ENCODE peak calls at places on chromosomes 1 and 21, in ten cellular contexts. One of them, this sample, is unnamed. For H3K4me1, the result is how much of the 10 kb centered on the place peaks cover.

GRCh38 chr1:64775152-64775551 is 30.3 kb downstream of the RAVER2 start:
- DNase-seq in ovary: no peak
- DNase-seq in effector memory CD4-positive, alpha-beta T cell: no peak
- DNase-seq in naive thymus-derived CD4-positive, alpha-beta T cell: no peak
- DNase-seq in aorta: no peak
- DNase-seq in uterus: no peak
- DNase-seq in HCT116: no peak
- DNase-seq in left lung: no peak
- DNase-seq in breast epithelium: no peak
- DNase-seq in right cardiac atrium: no peak
- DNase-seq in this sample: no peak

GRCh38 chr21:30434033-30434631 is 4.1 kb downstream of the KRTAP13-4 start:
- DNase-seq in right cardiac atrium: no peak
- DNase-seq in effector memory CD4-positive, alpha-beta T cell: no peak
- DNase-seq in HCT116: no peak
- DNase-seq in breast epithelium: no peak
- DNase-seq in left lung: no peak
- DNase-seq in ovary: no peak
- DNase-seq in aorta: no peak
- DNase-seq in naive thymus-derived CD4-positive, alpha-beta T cell: no peak
- DNase-seq in uterus: no peak
- DNase-seq in this sample: no peak

GRCh38 chr1:86154581-86155060 is 2.0 kb downstream of the COL24A1 start:
- DNase-seq in ovary: no peak
- DNase-seq in left lung: peak
- DNase-seq in right cardiac atrium: peak
- DNase-seq in breast epithelium: no peak
- DNase-seq in naive thymus-derived CD4-positive, alpha-beta T cell: no peak
- DNase-seq in uterus: no peak
- DNase-seq in HCT116: no peak
- DNase-seq in aorta: peak
- DNase-seq in effector memory CD4-positive, alpha-beta T cell: no peak
- DNase-seq in this sample: peak

GRCh38 chr1:89945852-89946476 is 48.9 kb upstream of the ZNF326 start:
- DNase-seq in right cardiac atrium: no peak
- DNase-seq in aorta: no peak
- DNase-seq in naive thymus-derived CD4-positive, alpha-beta T cell: no peak
- DNase-seq in breast epithelium: no peak
- DNase-seq in ovary: no peak
- DNase-seq in HCT116: peak
- DNase-seq in left lung: no peak
- DNase-seq in uterus: no peak
- DNase-seq in effector memory CD4-positive, alpha-beta T cell: no peak
- DNase-seq in this sample: no peak

GRCh38 chr21:33259995-33260394 is 6.2 kb upstream of the IL10RB start:
- DNase-seq in aorta: peak
- DNase-seq in ovary: peak
- DNase-seq in uterus: no peak
- DNase-seq in breast epithelium: no peak
- DNase-seq in HCT116: no peak
- DNase-seq in right cardiac atrium: no peak
- DNase-seq in effector memory CD4-positive, alpha-beta T cell: no peak
- DNase-seq in left lung: no peak
- DNase-seq in naive thymus-derived CD4-positive, alpha-beta T cell: no peak
- DNase-seq in this sample: no peak

GRCh38 chr1:41728403-41729202 is 190.1 kb downstream of the HIVEP3 start:
- DNase-seq in HCT116: no peak
- DNase-seq in ovary: no peak
- DNase-seq in naive thymus-derived CD4-positive, alpha-beta T cell: no peak
- DNase-seq in left lung: no peak
- DNase-seq in uterus: no peak
- DNase-seq in effector memory CD4-positive, alpha-beta T cell: no peak
- DNase-seq in right cardiac atrium: no peak
- DNase-seq in aorta: peak
- DNase-seq in breast epithelium: no peak
- DNase-seq in this sample: no peak

GRCh38 chr1:167620002-167620401 is 10.0 kb upstream of the RCSD1 start:
- DNase-seq in uterus: no peak
- DNase-seq in effector memory CD4-positive, alpha-beta T cell: no peak
- DNase-seq in naive thymus-derived CD4-positive, alpha-beta T cell: no peak
- DNase-seq in aorta: no peak
- DNase-seq in HCT116: no peak
- DNase-seq in left lung: no peak
- DNase-seq in breast epithelium: no peak
- DNase-seq in ovary: no peak
- DNase-seq in right cardiac atrium: no peak
- DNase-seq in this sample: no peak

GRCh38 chr1:179087665-179088064 is 5.8 kb downstream of the TOR3A start:
- DNase-seq in naive thymus-derived CD4-positive, alpha-beta T cell: no peak
- DNase-seq in left lung: no peak
- DNase-seq in HCT116: no peak
- DNase-seq in uterus: no peak
- DNase-seq in effector memory CD4-positive, alpha-beta T cell: no peak
- DNase-seq in aorta: no peak
- DNase-seq in breast epithelium: no peak
- DNase-seq in right cardiac atrium: no peak
- DNase-seq in ovary: no peak
- DNase-seq in this sample: no peak

GRCh38 chr1:6243053-6243834 is 735 bp upstream of the HES3 start:
- DNase-seq in effector memory CD4-positive, alpha-beta T cell: no peak
- DNase-seq in breast epithelium: no peak
- DNase-seq in HCT116: no peak
- DNase-seq in left lung: no peak
- DNase-seq in ovary: no peak
- DNase-seq in aorta: no peak
- DNase-seq in uterus: no peak
- DNase-seq in right cardiac atrium: peak
- DNase-seq in naive thymus-derived CD4-positive, alpha-beta T cell: no peak
- DNase-seq in this sample: no peak

GRCh38 chr1:216223521-216223920 is 199.7 kb downstream of the USH2A start:
- DNase-seq in effector memory CD4-positive, alpha-beta T cell: no peak
- DNase-seq in naive thymus-derived CD4-positive, alpha-beta T cell: no peak
- DNase-seq in right cardiac atrium: peak
- DNase-seq in left lung: no peak
- DNase-seq in uterus: no peak
- DNase-seq in aorta: no peak
- DNase-seq in breast epithelium: no peak
- DNase-seq in ovary: no peak
- DNase-seq in HCT116: no peak
- DNase-seq in this sample: no peak

GRCh38 chr1:223635236-223635635 is 30.3 kb downstream of the CAPN8 start:
- DNase-seq in right cardiac atrium: no peak
- DNase-seq in left lung: no peak
- DNase-seq in naive thymus-derived CD4-positive, alpha-beta T cell: no peak
- DNase-seq in aorta: no peak
- DNase-seq in effector memory CD4-positive, alpha-beta T cell: no peak
- DNase-seq in uterus: no peak
- DNase-seq in breast epithelium: no peak
- DNase-seq in ovary: no peak
- DNase-seq in HCT116: no peak
- DNase-seq in this sample: no peak

GRCh38 chr1:8076171-8076570 is 50.1 kb upstream of the ERRFI1 start:
- DNase-seq in effector memory CD4-positive, alpha-beta T cell: no peak
- DNase-seq in HCT116: no peak
- DNase-seq in ovary: no peak
- DNase-seq in breast epithelium: no peak
- DNase-seq in aorta: no peak
- DNase-seq in naive thymus-derived CD4-positive, alpha-beta T cell: no peak
- DNase-seq in right cardiac atrium: no peak
- DNase-seq in uterus: no peak
- DNase-seq in left lung: no peak
- DNase-seq in this sample: no peak

GRCh38 chr1:234175363-234175762 is 197.9 kb upstream of the COA6 start:
- DNase-seq in effector memory CD4-positive, alpha-beta T cell: no peak
- DNase-seq in breast epithelium: no peak
- DNase-seq in uterus: no peak
- DNase-seq in right cardiac atrium: no peak
- DNase-seq in aorta: no peak
- DNase-seq in ovary: no peak
- DNase-seq in left lung: no peak
- DNase-seq in HCT116: no peak
- DNase-seq in naive thymus-derived CD4-positive, alpha-beta T cell: no peak
- DNase-seq in this sample: no peak

GRCh38 chr1:160619742-160620277 is 27.0 kb downstream of the SLAMF1 start:
- DNase-seq in effector memory CD4-positive, alpha-beta T cell: no peak
- DNase-seq in left lung: no peak
- DNase-seq in breast epithelium: no peak
- DNase-seq in ovary: no peak
- DNase-seq in aorta: no peak
- DNase-seq in uterus: no peak
- DNase-seq in HCT116: no peak
- DNase-seq in naive thymus-derived CD4-positive, alpha-beta T cell: no peak
- DNase-seq in right cardiac atrium: no peak
- DNase-seq in this sample: no peak
- H3K4me1 ChIP-seq in effector memory CD4-positive, alpha-beta T cell: under half
- H3K4me1 ChIP-seq in left lung: under half
- H3K4me1 ChIP-seq in breast epithelium: under half
- H3K4me1 ChIP-seq in ovary: under half
- H3K4me1 ChIP-seq in aorta: under half
- H3K4me1 ChIP-seq in uterus: under half
- H3K4me1 ChIP-seq in HCT116: under half
- H3K4me1 ChIP-seq in naive thymus-derived CD4-positive, alpha-beta T cell: under half
- H3K4me1 ChIP-seq in right cardiac atrium: under half
- H3K4me1 ChIP-seq in this sample: under half

GRCh38 chr1:94302960-94303359 is 65.6 kb upstream of the ARHGAP29 start:
- DNase-seq in HCT116: no peak
- DNase-seq in naive thymus-derived CD4-positive, alpha-beta T cell: no peak
- DNase-seq in left lung: no peak
- DNase-seq in right cardiac atrium: no peak
- DNase-seq in aorta: no peak
- DNase-seq in breast epithelium: no peak
- DNase-seq in ovary: no peak
- DNase-seq in effector memory CD4-positive, alpha-beta T cell: no peak
- DNase-seq in uterus: no peak
- DNase-seq in this sample: no peak
- H3K4me1 ChIP-seq in HCT116: under half
- H3K4me1 ChIP-seq in naive thymus-derived CD4-positive, alpha-beta T cell: under half
- H3K4me1 ChIP-seq in left lung: under half
- H3K4me1 ChIP-seq in right cardiac atrium: under half
- H3K4me1 ChIP-seq in aorta: under half
- H3K4me1 ChIP-seq in breast epithelium: under half
- H3K4me1 ChIP-seq in ovary: under half
- H3K4me1 ChIP-seq in effector memory CD4-positive, alpha-beta T cell: under half
- H3K4me1 ChIP-seq in uterus: under half
- H3K4me1 ChIP-seq in this sample: under half

GRCh38 chr1:156276532-156276931 is 6.1 kb downstream of the SMG5 start:
- DNase-seq in breast epithelium: no peak
- DNase-seq in effector memory CD4-positive, alpha-beta T cell: no peak
- DNase-seq in left lung: no peak
- DNase-seq in naive thymus-derived CD4-positive, alpha-beta T cell: no peak
- DNase-seq in ovary: no peak
- DNase-seq in HCT116: no peak
- DNase-seq in aorta: no peak
- DNase-seq in uterus: no peak
- DNase-seq in right cardiac atrium: no peak
- DNase-seq in this sample: no peak
- H3K4me1 ChIP-seq in breast epithelium: under half
- H3K4me1 ChIP-seq in effector memory CD4-positive, alpha-beta T cell: under half
- H3K4me1 ChIP-seq in left lung: under half
- H3K4me1 ChIP-seq in naive thymus-derived CD4-positive, alpha-beta T cell: under half
- H3K4me1 ChIP-seq in ovary: under half
- H3K4me1 ChIP-seq in HCT116: under half
- H3K4me1 ChIP-seq in aorta: under half
- H3K4me1 ChIP-seq in uterus: under half
- H3K4me1 ChIP-seq in right cardiac atrium: under half
- H3K4me1 ChIP-seq in this sample: under half

GRCh38 chr1:201761178-201761577 is 67.8 kb upstream of the IPO9 start:
- DNase-seq in left lung: no peak
- DNase-seq in HCT116: no peak
- DNase-seq in aorta: no peak
- DNase-seq in effector memory CD4-positive, alpha-beta T cell: no peak
- DNase-seq in ovary: no peak
- DNase-seq in uterus: no peak
- DNase-seq in breast epithelium: no peak
- DNase-seq in naive thymus-derived CD4-positive, alpha-beta T cell: no peak
- DNase-seq in right cardiac atrium: no peak
- DNase-seq in this sample: no peak

GRCh38 chr1:201764166-201764565 is 64.8 kb upstream of the IPO9 start:
- DNase-seq in breast epithelium: no peak
- DNase-seq in aorta: no peak
- DNase-seq in ovary: no peak
- DNase-seq in uterus: no peak
- DNase-seq in HCT116: no peak
- DNase-seq in naive thymus-derived CD4-positive, alpha-beta T cell: no peak
- DNase-seq in right cardiac atrium: no peak
- DNase-seq in effector memory CD4-positive, alpha-beta T cell: no peak
- DNase-seq in left lung: no peak
- DNase-seq in this sample: no peak

GRCh38 chr1:201766117-201766863 is 62.7 kb upstream of the IPO9 start:
- DNase-seq in left lung: no peak
- DNase-seq in ovary: peak
- DNase-seq in uterus: peak
- DNase-seq in HCT116: no peak
- DNase-seq in effector memory CD4-positive, alpha-beta T cell: no peak
- DNase-seq in naive thymus-derived CD4-positive, alpha-beta T cell: no peak
- DNase-seq in breast epithelium: no peak
- DNase-seq in right cardiac atrium: peak
- DNase-seq in aorta: no peak
- DNase-seq in this sample: no peak

GRCh38 chr1:201761871-201762270 is 67.1 kb upstream of the IPO9 start:
- DNase-seq in right cardiac atrium: no peak
- DNase-seq in uterus: no peak
- DNase-seq in breast epithelium: no peak
- DNase-seq in HCT116: no peak
- DNase-seq in naive thymus-derived CD4-positive, alpha-beta T cell: no peak
- DNase-seq in left lung: no peak
- DNase-seq in aorta: no peak
- DNase-seq in ovary: no peak
- DNase-seq in effector memory CD4-positive, alpha-beta T cell: no peak
- DNase-seq in this sample: no peak

DNA sequence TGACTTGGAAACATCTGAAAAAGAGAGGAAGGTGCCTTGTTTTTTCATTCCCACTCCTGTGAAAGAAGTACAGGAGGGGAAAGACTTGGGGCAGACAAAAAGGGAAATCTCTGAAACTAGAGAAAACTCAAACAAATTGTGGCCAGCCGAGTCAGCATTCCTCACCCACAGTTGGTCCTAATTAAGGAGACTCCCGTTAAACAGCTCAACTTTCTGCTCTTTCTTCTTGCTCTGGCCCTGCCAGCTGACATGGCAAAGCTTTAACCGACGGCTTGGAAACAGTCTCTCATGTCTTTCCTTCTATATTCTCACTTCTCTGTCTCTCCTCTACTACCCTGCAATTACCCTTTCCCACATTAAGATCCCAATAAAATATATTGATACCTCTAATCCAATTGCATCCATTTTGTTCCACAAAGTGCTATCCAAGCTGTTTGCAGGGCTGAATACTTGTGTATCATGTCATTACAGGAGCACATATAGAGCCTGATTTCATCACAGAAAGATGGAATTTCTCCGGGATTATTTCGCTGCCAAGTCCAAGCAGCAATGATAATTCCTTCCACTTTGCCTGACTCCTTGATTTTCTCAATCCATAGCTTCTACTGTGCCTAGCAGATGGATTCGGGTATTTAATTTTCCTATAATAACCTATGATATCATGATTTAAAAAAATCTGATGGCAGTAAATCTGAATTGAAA is 65.4 kb upstream of the IPO9 start:
- DNase-seq in HCT116: no peak
- DNase-seq in naive thymus-derived CD4-positive, alpha-beta T cell: no peak
- DNase-seq in uterus: no peak
- DNase-seq in aorta: no peak
- DNase-seq in left lung: no peak
- DNase-seq in effector memory CD4-positive, alpha-beta T cell: no peak
- DNase-seq in ovary: no peak
- DNase-seq in right cardiac atrium: no peak
- DNase-seq in breast epithelium: no peak
- DNase-seq in this sample: no peak
- H3K4me1 ChIP-seq in HCT116: under half
- H3K4me1 ChIP-seq in naive thymus-derived CD4-positive, alpha-beta T cell: under half
- H3K4me1 ChIP-seq in uterus: under half
- H3K4me1 ChIP-seq in aorta: under half
- H3K4me1 ChIP-seq in left lung: under half
- H3K4me1 ChIP-seq in effector memory CD4-positive, alpha-beta T cell: under half
- H3K4me1 ChIP-seq in ovary: under half
- H3K4me1 ChIP-seq in right cardiac atrium: under half
- H3K4me1 ChIP-seq in breast epithelium: under half
- H3K4me1 ChIP-seq in this sample: under half